ENCODE peak calls at places on chromosomes 5 and 9, in seven cellular contexts. One of them, this sample, is unnamed.

GRCh38 chr5:66454186-66455078 is 141.8 kb upstream of the MAST4 start:
- DNase-seq in neural crest cell: no peak
- DNase-seq in astrocyte of the spinal cord: peak; percentile 6
- DNase-seq in breast epithelium: no peak
- DNase-seq in osteocyte: no peak
- DNase-seq in tibial artery: no peak
- DNase-seq in fibroblast of mammary gland: peak; percentile 4
- DNase-seq in this sample: no peak

GRCh38 chr5:151118898-151119600 is 38.2 kb upstream of the TNIP1 start:
- DNase-seq in osteocyte: no peak
- DNase-seq in neural crest cell: no peak
- DNase-seq in tibial artery: no peak
- DNase-seq in fibroblast of mammary gland: no peak
- DNase-seq in astrocyte of the spinal cord: no peak
- DNase-seq in breast epithelium: no peak
- DNase-seq in this sample: no peak

GRCh38 chr5:61228691-61229280 is 66.5 kb upstream of the SMIM15 start:
- DNase-seq in astrocyte of the spinal cord: peak; percentile 68
- DNase-seq in fibroblast of mammary gland: peak; percentile 55
- DNase-seq in breast epithelium: no peak
- DNase-seq in neural crest cell: no peak
- DNase-seq in tibial artery: no peak
- DNase-seq in osteocyte: no peak
- DNase-seq in this sample: peak; percentile 5

GRCh38 chr5:43369651-43370050 is 42.5 kb downstream of the CCL28 start:
- DNase-seq in neural crest cell: no peak
- DNase-seq in astrocyte of the spinal cord: no peak
- DNase-seq in tibial artery: no peak
- DNase-seq in fibroblast of mammary gland: peak; percentile 74
- DNase-seq in osteocyte: no peak
- DNase-seq in breast epithelium: no peak
- DNase-seq in this sample: no peak

GRCh38 chr5:66171349-66172344 is 27.5 kb downstream of the SREK1 start:
- DNase-seq in fibroblast of mammary gland: peak; percentile 62
- DNase-seq in tibial artery: no peak
- DNase-seq in breast epithelium: no peak
- DNase-seq in astrocyte of the spinal cord: peak; percentile 63
- DNase-seq in osteocyte: no peak
- DNase-seq in neural crest cell: no peak
- DNase-seq in this sample: peak; percentile 67

GRCh38 chr5:159735749-159736660 is 180.3 kb upstream of the ADRA1B start:
- DNase-seq in fibroblast of mammary gland: peak; percentile 64
- DNase-seq in tibial artery: no peak
- DNase-seq in astrocyte of the spinal cord: peak; percentile 30
- DNase-seq in neural crest cell: no peak
- DNase-seq in breast epithelium: no peak
- DNase-seq in osteocyte: no peak
- DNase-seq in this sample: no peak

GRCh38 chr9:85064811-85065371 is 395.4 kb downstream of the NTRK2 start:
- DNase-seq in fibroblast of mammary gland: no peak
- DNase-seq in neural crest cell: no peak
- DNase-seq in tibial artery: no peak
- DNase-seq in breast epithelium: no peak
- DNase-seq in osteocyte: no peak
- DNase-seq in astrocyte of the spinal cord: no peak
- DNase-seq in this sample: no peak

GRCh38 chr9:93297659-93298497 is 113.9 kb downstream of the WNK2 start:
- DNase-seq in breast epithelium: no peak
- DNase-seq in neural crest cell: no peak
- DNase-seq in tibial artery: peak; percentile 53
- DNase-seq in osteocyte: no peak
- DNase-seq in fibroblast of mammary gland: no peak
- DNase-seq in astrocyte of the spinal cord: no peak
- DNase-seq in this sample: no peak

GRCh38 chr5:68406767-68407232 is 191.2 kb downstream of the PIK3R1 start:
- DNase-seq in neural crest cell: peak; percentile 51
- DNase-seq in breast epithelium: no peak
- DNase-seq in astrocyte of the spinal cord: no peak
- DNase-seq in osteocyte: no peak
- DNase-seq in tibial artery: no peak
- DNase-seq in fibroblast of mammary gland: no peak
- DNase-seq in this sample: no peak

GRCh38 chr9:113609562-113610318 is 146.2 kb downstream of the RGS3 start:
- DNase-seq in neural crest cell: no peak
- DNase-seq in tibial artery: peak; percentile 90
- DNase-seq in astrocyte of the spinal cord: no peak
- DNase-seq in osteocyte: no peak
- DNase-seq in breast epithelium: peak; percentile 71
- DNase-seq in fibroblast of mammary gland: peak; percentile 32
- DNase-seq in this sample: no peak

GRCh38 chr9:107637421-107638420 is 148.2 kb upstream of the KLF4 start:
- DNase-seq in astrocyte of the spinal cord: peak; percentile 97
- DNase-seq in fibroblast of mammary gland: peak; percentile 96
- DNase-seq in osteocyte: peak; percentile 96
- DNase-seq in tibial artery: peak; percentile 97
- DNase-seq in neural crest cell: peak; percentile 51
- DNase-seq in breast epithelium: peak; percentile 77
- DNase-seq in this sample: no peak
- TF ChIP-seq CTCF in astrocyte of the spinal cord: no peak
- TF ChIP-seq CTCF in fibroblast of mammary gland: no peak
- TF ChIP-seq CTCF in osteocyte: peak; percentile 38
- TF ChIP-seq CTCF in tibial artery: peak; percentile 39
- TF ChIP-seq CTCF in neural crest cell: no peak
- TF ChIP-seq CTCF in breast epithelium: peak; percentile 23
- TF ChIP-seq CTCF in this sample: no peak

GRCh38 chr9:81082251-81082650 is 607.1 kb downstream of the TLE1 start:
- DNase-seq in tibial artery: no peak
- DNase-seq in astrocyte of the spinal cord: peak; percentile 27
- DNase-seq in osteocyte: no peak
- DNase-seq in fibroblast of mammary gland: peak; percentile 34
- DNase-seq in neural crest cell: no peak
- DNase-seq in breast epithelium: no peak
- DNase-seq in this sample: no peak

GRCh38 chr9:81080900-81081299 is 608.4 kb downstream of the TLE1 start:
- DNase-seq in breast epithelium: no peak
- DNase-seq in neural crest cell: no peak
- DNase-seq in fibroblast of mammary gland: no peak
- DNase-seq in osteocyte: no peak
- DNase-seq in astrocyte of the spinal cord: no peak
- DNase-seq in tibial artery: no peak
- DNase-seq in this sample: no peak

GRCh38 chr9:81080185-81080584 is 609.2 kb downstream of the TLE1 start:
- DNase-seq in breast epithelium: no peak
- DNase-seq in fibroblast of mammary gland: no peak
- DNase-seq in osteocyte: no peak
- DNase-seq in tibial artery: no peak
- DNase-seq in astrocyte of the spinal cord: no peak
- DNase-seq in neural crest cell: no peak
- DNase-seq in this sample: no peak

GRCh38 chr9:81083821-81084512 is 605.4 kb downstream of the TLE1 start:
- DNase-seq in osteocyte: no peak
- DNase-seq in neural crest cell: no peak
- DNase-seq in breast epithelium: no peak
- DNase-seq in astrocyte of the spinal cord: peak; percentile 76
- DNase-seq in tibial artery: no peak
- DNase-seq in fibroblast of mammary gland: peak; percentile 62
- DNase-seq in this sample: no peak

DNA sequence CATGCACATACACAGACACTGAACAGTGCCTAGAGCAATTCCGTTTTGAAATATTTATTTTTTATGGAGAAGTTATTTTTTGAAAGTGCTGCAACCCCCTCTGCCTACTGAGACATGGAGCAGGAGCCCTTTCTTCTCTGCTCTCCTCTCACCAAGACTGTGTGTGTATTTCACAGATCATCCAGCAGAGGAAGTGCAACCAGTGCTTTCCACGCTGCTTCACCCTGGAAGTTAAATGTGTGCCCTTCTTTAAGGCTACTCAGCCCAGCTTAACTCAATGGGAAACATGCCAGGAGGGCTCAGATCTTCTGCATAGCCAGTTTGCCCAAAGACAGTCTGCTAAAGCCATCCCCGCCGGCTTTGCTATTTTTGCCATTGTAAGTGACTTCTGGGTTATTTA is 606.3 kb downstream of the TLE1 start:
- DNase-seq in neural crest cell: no peak
- DNase-seq in breast epithelium: no peak
- DNase-seq in tibial artery: no peak
- DNase-seq in fibroblast of mammary gland: peak; percentile 6
- DNase-seq in osteocyte: no peak
- DNase-seq in astrocyte of the spinal cord: peak; percentile 40
- DNase-seq in this sample: no peak
- TF ChIP-seq CTCF in neural crest cell: peak; percentile 46
- TF ChIP-seq CTCF in breast epithelium: no peak
- TF ChIP-seq CTCF in tibial artery: peak; percentile 8
- TF ChIP-seq CTCF in fibroblast of mammary gland: peak; percentile 6
- TF ChIP-seq CTCF in osteocyte: peak; percentile 36
- TF ChIP-seq CTCF in astrocyte of the spinal cord: peak; percentile 28
- TF ChIP-seq CTCF in this sample: no peak

DNA sequence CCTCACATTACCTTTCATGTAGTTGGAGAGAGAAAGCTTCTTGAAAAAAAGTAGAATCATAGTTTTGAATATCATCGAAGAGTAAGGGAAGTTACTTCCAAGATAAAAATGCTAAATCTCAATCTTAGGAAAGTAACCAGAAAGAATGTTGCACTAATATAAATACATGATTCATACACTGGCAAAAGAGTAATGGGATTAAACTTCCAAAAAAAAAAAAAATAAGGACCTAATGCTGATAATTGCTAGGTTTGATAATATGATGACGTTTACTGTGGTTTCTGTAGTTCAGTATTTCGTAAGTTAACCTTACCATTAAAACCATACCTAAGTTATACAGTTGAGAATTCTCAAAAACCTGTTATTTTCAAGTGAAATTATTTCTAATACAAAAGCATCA is 573.8 kb upstream of the CDH9 start:
- DNase-seq in astrocyte of the spinal cord: no peak
- DNase-seq in tibial artery: no peak
- DNase-seq in osteocyte: no peak
- DNase-seq in neural crest cell: no peak
- DNase-seq in breast epithelium: no peak
- DNase-seq in fibroblast of mammary gland: peak; percentile 19
- DNase-seq in this sample: no peak
- TF ChIP-seq CTCF in astrocyte of the spinal cord: no peak
- TF ChIP-seq CTCF in tibial artery: no peak
- TF ChIP-seq CTCF in osteocyte: no peak
- TF ChIP-seq CTCF in neural crest cell: no peak
- TF ChIP-seq CTCF in breast epithelium: no peak
- TF ChIP-seq CTCF in fibroblast of mammary gland: no peak
- TF ChIP-seq CTCF in this sample: no peak

DNA sequence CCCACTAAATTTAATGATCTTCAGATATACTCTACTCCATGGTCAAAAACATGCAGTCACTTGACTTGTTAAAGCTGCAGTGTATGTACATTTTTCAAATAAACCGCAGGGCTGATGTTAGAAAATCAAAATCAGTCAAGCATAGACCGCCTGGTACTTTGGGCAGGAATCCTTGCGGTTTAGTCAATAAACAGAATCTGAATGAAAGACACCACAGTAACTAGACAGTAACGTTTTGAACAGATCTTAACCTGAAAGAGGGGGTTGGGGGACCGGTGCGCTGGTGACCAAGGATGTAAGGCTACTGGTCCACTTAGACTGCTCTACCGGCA is 188.8 kb downstream of the BNC2 start:
- DNase-seq in astrocyte of the spinal cord: no peak
- DNase-seq in breast epithelium: no peak
- DNase-seq in fibroblast of mammary gland: no peak
- DNase-seq in osteocyte: no peak
- DNase-seq in neural crest cell: no peak
- DNase-seq in tibial artery: no peak
- DNase-seq in this sample: no peak
- TF ChIP-seq CTCF in astrocyte of the spinal cord: no peak
- TF ChIP-seq CTCF in breast epithelium: no peak
- TF ChIP-seq CTCF in fibroblast of mammary gland: no peak
- TF ChIP-seq CTCF in osteocyte: no peak
- TF ChIP-seq CTCF in neural crest cell: no peak
- TF ChIP-seq CTCF in tibial artery: no peak
- TF ChIP-seq CTCF in this sample: no peak

DNA sequence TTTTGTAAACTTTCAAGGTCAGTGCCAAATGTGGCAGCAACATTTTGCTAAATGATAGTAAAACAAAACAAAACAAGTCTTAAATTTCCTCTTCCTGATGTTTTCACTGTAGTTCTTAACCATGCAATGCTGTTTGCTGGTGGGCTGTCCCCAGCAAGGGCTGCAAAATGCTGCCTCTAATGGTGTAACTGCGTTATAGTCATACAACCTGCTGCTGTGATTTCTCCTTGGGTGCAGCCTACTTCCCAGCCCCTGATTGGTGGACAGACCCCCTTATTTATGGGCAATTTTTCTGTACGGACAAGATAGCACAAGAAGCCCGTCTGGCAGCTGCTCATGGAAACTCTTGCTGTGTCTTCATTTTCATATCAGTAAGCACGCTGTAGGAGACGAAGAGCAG is 26.6 kb upstream of the PIP5K1B start:
- DNase-seq in fibroblast of mammary gland: no peak
- DNase-seq in breast epithelium: no peak
- DNase-seq in neural crest cell: peak; percentile 23
- DNase-seq in tibial artery: no peak
- DNase-seq in osteocyte: no peak
- DNase-seq in astrocyte of the spinal cord: no peak
- DNase-seq in this sample: no peak
- TF ChIP-seq CTCF in fibroblast of mammary gland: no peak
- TF ChIP-seq CTCF in breast epithelium: no peak
- TF ChIP-seq CTCF in neural crest cell: peak; percentile 60
- TF ChIP-seq CTCF in tibial artery: no peak
- TF ChIP-seq CTCF in osteocyte: peak; percentile 10
- TF ChIP-seq CTCF in astrocyte of the spinal cord: peak; percentile 11
- TF ChIP-seq CTCF in this sample: no peak

GRCh38 chr5:95646569-95647330 is at the start of gene RFESD:
- DNase-seq in tibial artery: peak; percentile 100
- DNase-seq in breast epithelium: peak; percentile 97
- DNase-seq in astrocyte of the spinal cord: peak; percentile 96
- DNase-seq in osteocyte: peak; percentile 98
- DNase-seq in fibroblast of mammary gland: peak; percentile 96
- DNase-seq in neural crest cell: peak; percentile 92
- DNase-seq in this sample: peak; percentile 99
- TF ChIP-seq CTCF in tibial artery: no peak
- TF ChIP-seq CTCF in breast epithelium: peak; percentile 45
- TF ChIP-seq CTCF in astrocyte of the spinal cord: peak; percentile 1
- TF ChIP-seq CTCF in osteocyte: no peak
- TF ChIP-seq CTCF in fibroblast of mammary gland: no peak
- TF ChIP-seq CTCF in neural crest cell: no peak
- TF ChIP-seq CTCF in this sample: no peak

GRCh38 chr5:141349917-141350619 is at the start of gene PCDHGB1:
- DNase-seq in astrocyte of the spinal cord: peak; percentile 53
- DNase-seq in fibroblast of mammary gland: peak; percentile 60
- DNase-seq in tibial artery: no peak
- DNase-seq in osteocyte: no peak
- DNase-seq in breast epithelium: no peak
- DNase-seq in neural crest cell: peak; percentile 21
- DNase-seq in this sample: peak; percentile 56
- TF ChIP-seq CTCF in astrocyte of the spinal cord: peak; percentile 57
- TF ChIP-seq CTCF in fibroblast of mammary gland: peak; percentile 57
- TF ChIP-seq CTCF in tibial artery: peak; percentile 10
- TF ChIP-seq CTCF in osteocyte: peak; percentile 33
- TF ChIP-seq CTCF in breast epithelium: peak; percentile 35
- TF ChIP-seq CTCF in neural crest cell: peak; percentile 59
- TF ChIP-seq CTCF in this sample: peak; percentile 33

This sample was measured in activated CD8-positive, alpha-beta T cell treated with anti-CD3 and anti-CD28 coated beads for 36 hours.